ENCODE peak calls at places on chromosomes 3 and 15, in ten cellular contexts. V is upper lobe of left lung, O is sigmoid colon, W is transverse colon, C is K562, Z is HepG2, P is GM12878, L is SK-N-SH, S is stomach, E is H1. X is an unnamed sample.

GRCh38 chr3:193335031-193335430 is 43.5 kb downstream of the ATP13A5 start:
- DNase-seq in V (no peak), O (no peak), W (no peak), C (no peak), Z (no peak), P (no peak), L (no peak), S (no peak), E (no peak), X (no peak)

GRCh38 chr3:149449799-149450198 is 24.7 kb upstream of the TM4SF4 start:
- DNase-seq in V (peak), O (no peak), W (no peak), C (no peak), Z (no peak), P (no peak), L (no peak), S (no peak), E (no peak), X (peak)

GRCh38 chr15:100602822-100603393 is 519 bp downstream of the ASB7 start:
- DNase-seq in V (no peak), O (no peak), W (peak), C (peak), Z (peak), P (peak), L (peak), S (no peak), E (peak), X (no peak)

GRCh38 chr15:70451861-70452653 is 311.3 kb downstream of the UACA start:
- DNase-seq in V (peak), O (no peak), W (peak), C (peak), Z (no peak), P (no peak), L (no peak), S (peak), E (peak), X (no peak)

GRCh38 chr3:178084938-178085816 is 451.1 kb upstream of the KCNMB2 start:
- DNase-seq in V (peak), O (peak), W (peak), C (no peak), Z (peak), P (no peak), L (peak), S (peak), E (peak), X (peak)

GRCh38 chr3:151686257-151686656 is 47.5 kb upstream of the AADACL2 start:
- DNase-seq in V (no peak), O (no peak), W (no peak), C (peak), Z (no peak), P (no peak), L (no peak), S (no peak), E (no peak), X (no peak)

GRCh38 chr3:116181159-116181558 is 264.1 kb downstream of the LSAMP start:
- DNase-seq in V (no peak), O (no peak), W (no peak), C (no peak), Z (no peak), P (no peak), L (no peak), S (no peak), E (no peak), X (no peak)

GRCh38 chr15:68418611-68419161 is 13.3 kb downstream of the ITGA11 start:
- DNase-seq in V (no peak), O (no peak), W (peak), C (no peak), Z (no peak), P (no peak), L (no peak), S (peak), E (no peak), X (peak)

GRCh38 chr3:31960793-31961431 is 20.1 kb downstream of the OSBPL10 start:
- DNase-seq in V (no peak), O (no peak), W (no peak), C (no peak), Z (peak), P (no peak), L (no peak), S (no peak), E (peak), X (peak)

GRCh38 chr3:109137766-109138165 is 1.2 kb downstream of the C3orf85 start:
- DNase-seq in V (no peak), O (no peak), W (no peak), C (no peak), Z (no peak), P (no peak), L (no peak), S (no peak), E (no peak), X (no peak)

GRCh38 chr15:55033574-55033973 is 163.2 kb downstream of the RSL24D1 start:
- DNase-seq in V (no peak), O (no peak), W (no peak), C (no peak), Z (no peak), P (no peak), L (no peak), S (no peak), E (no peak), X (no peak)

GRCh38 chr15:67843092-67843501 is 3.3 kb upstream of the RNU6-1 start:
- DNase-seq in V (no peak), O (no peak), W (no peak), C (no peak), Z (peak), P (no peak), L (no peak), S (no peak), E (no peak), X (no peak)

GRCh38 chr15:75050283-75050682 is 26.9 kb downstream of the PPCDC start:
- DNase-seq in V (no peak), O (no peak), W (no peak), C (no peak), Z (no peak), P (no peak), L (no peak), S (no peak), E (no peak), X (no peak)

GRCh38 chr3:138861755-138862333 is 27.1 kb upstream of the PIK3CB start:
- DNase-seq in V (no peak), O (no peak), W (no peak), C (no peak), Z (no peak), P (no peak), L (no peak), S (no peak), E (peak), X (no peak)

GRCh38 chr15:100731259-100732156 is 129.1 kb downstream of the ASB7 start:
- DNase-seq in V (no peak), O (no peak), W (no peak), C (no peak), Z (no peak), P (no peak), L (peak), S (no peak), E (no peak), X (peak)

GRCh38 chr15:44726568-44727461 is 9.5 kb upstream of the TRIM69 start:
- DNase-seq in V (peak), O (peak), W (peak), C (peak), Z (peak), P (peak), L (no peak), S (peak), E (no peak), X (no peak)

GRCh38 chr3:43857361-43858051 is 166.8 kb downstream of the ABHD5 start:
- DNase-seq in V (no peak), O (no peak), W (no peak), C (no peak), Z (no peak), P (no peak), L (no peak), S (no peak), E (no peak), X (peak)

GRCh38 chr3:58531956-58532355 is 5.0 kb downstream of the ACOX2 start:
- DNase-seq in V (no peak), O (no peak), W (no peak), C (no peak), Z (no peak), P (no peak), L (no peak), S (no peak), E (no peak), X (no peak)

GRCh38 chr15:38564557-38565286 is at the start of gene RASGRP1:
- DNase-seq in V (peak), O (peak), W (peak), C (peak), Z (peak), P (no peak), L (peak), S (peak), E (peak), X (peak)

GRCh38 chr15:101393172-101393571 is 96.3 kb downstream of the PCSK6 start:
- DNase-seq in V (peak), O (no peak), W (no peak), C (no peak), Z (no peak), P (no peak), L (no peak), S (no peak), E (no peak), X (no peak)

GRCh38 chr15:58473720-58474119 is 41.9 kb downstream of the LIPC start:
- DNase-seq in V (no peak), O (no peak), W (no peak), C (no peak), Z (no peak), P (peak), L (no peak), S (no peak), E (no peak), X (no peak)

GRCh38 chr3:149247025-149247710 is 25.5 kb upstream of the CP start:
- DNase-seq in V (no peak), O (no peak), W (no peak), C (no peak), Z (no peak), P (no peak), L (no peak), S (no peak), E (no peak), X (no peak)

GRCh38 chr15:66047321-66048024 is 178.2 kb downstream of the RAB11A start:
- DNase-seq in V (no peak), O (no peak), W (no peak), C (no peak), Z (no peak), P (no peak), L (no peak), S (no peak), E (no peak), X (no peak)

GRCh38 chr3:136818191-136818850 is 605 bp upstream of the SLC35G2 start:
- DNase-seq in V (peak), O (peak), W (peak), C (peak), Z (peak), P (no peak), L (peak), S (peak), E (peak), X (no peak)

GRCh38 chr15:85646538-85647091 is 148.1 kb downstream of the KLHL25 start:
- DNase-seq in V (no peak), O (no peak), W (no peak), C (no peak), Z (no peak), P (no peak), L (peak), S (no peak), E (no peak), X (no peak)

GRCh38 chr3:124584552-124585391 is 145.5 kb upstream of the UMPS start:
- DNase-seq in V (peak), O (peak), W (peak), C (peak), Z (peak), P (no peak), L (peak), S (peak), E (peak), X (no peak)

GRCh38 chr3:45748068-45748467 is 48.3 kb downstream of the SLC6A20 start:
- DNase-seq in V (no peak), O (no peak), W (no peak), C (no peak), Z (no peak), P (no peak), L (no peak), S (no peak), E (no peak), X (no peak)

GRCh38 chr3:107599755-107600122 is 77.0 kb downstream of the BBX start:
- DNase-seq in V (no peak), O (no peak), W (no peak), C (no peak), Z (no peak), P (no peak), L (no peak), S (no peak), E (no peak), X (no peak)

GRCh38 chr15:41855121-41855941 is 16.7 kb downstream of the PLA2G4B start:
- DNase-seq in V (no peak), O (no peak), W (no peak), C (no peak), Z (no peak), P (no peak), L (no peak), S (no peak), E (no peak), X (no peak)

GRCh38 chr15:85141601-85142185 is 160.0 kb downstream of the PDE8A start:
- DNase-seq in V (no peak), O (no peak), W (no peak), C (no peak), Z (no peak), P (no peak), L (no peak), S (no peak), E (no peak), X (no peak)

GRCh38 chr15:78052545-78052944 is 25.0 kb downstream of the TBC1D2B start:
- DNase-seq in V (no peak), O (no peak), W (no peak), C (no peak), Z (no peak), P (no peak), L (no peak), S (no peak), E (no peak), X (no peak)

GRCh38 chr3:104819333-104819732 is 547.4 kb upstream of the ALCAM start:
- DNase-seq in V (no peak), O (no peak), W (no peak), C (no peak), Z (no peak), P (no peak), L (no peak), S (no peak), E (no peak), X (no peak)

GRCh38 chr3:149646181-149646766 is 11.6 kb downstream of the WWTR1 start:
- DNase-seq in V (no peak), O (no peak), W (no peak), C (no peak), Z (no peak), P (no peak), L (no peak), S (no peak), E (no peak), X (no peak)

GRCh38 chr3:73086071-73086494 is 24.6 kb downstream of the EBLN2 start:
- DNase-seq in V (peak), O (no peak), W (peak), C (peak), Z (peak), P (no peak), L (peak), S (peak), E (peak), X (no peak)

DNA sequence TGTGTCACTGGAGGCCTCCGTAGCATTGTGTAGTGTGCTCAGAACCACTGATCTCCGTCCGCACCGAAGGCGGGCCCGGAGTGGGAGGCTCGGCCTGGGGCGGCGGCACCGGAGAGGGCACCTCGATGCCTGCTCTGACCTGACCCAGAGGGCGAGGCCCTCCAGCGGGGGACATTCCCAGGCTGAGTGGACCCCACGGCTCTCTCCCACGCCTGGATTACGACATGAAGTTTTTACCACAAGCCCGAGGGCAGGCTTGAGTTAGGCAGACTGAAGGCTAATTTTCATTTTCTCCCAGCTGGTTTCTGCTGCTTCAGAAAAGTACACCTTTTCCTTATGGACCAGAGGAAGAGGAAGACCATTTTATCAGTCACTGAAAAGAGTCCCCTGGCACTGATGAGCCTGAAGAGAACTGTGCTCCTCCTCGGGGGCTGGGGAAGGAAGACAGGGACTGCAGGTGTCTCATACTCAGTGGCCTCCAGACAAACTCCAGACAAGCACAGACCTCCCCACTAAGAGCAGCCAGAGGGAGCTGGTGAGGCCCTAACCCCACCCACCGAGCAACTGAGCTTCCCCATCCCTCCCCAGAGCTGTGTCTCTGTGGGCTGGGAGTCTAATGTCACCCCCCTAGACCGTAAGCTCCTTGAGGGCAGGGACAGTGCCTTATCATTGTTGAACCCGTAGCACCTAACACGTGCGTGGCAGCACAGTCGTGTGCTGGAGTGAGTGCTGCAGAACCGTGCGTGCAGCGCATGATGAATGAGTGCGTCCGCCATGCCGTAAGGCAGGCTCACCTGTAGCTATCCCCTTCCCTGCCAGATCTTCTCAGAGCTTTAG is 74.5 kb upstream of the BLM start:
- DNase-seq in V (no peak), O (no peak), W (no peak), C (no peak), Z (no peak), P (no peak), L (no peak), S (no peak), E (no peak), X (no peak)
- TF ChIP-seq CTCF in V (no peak), O (no peak), W (no peak), C (no peak), Z (peak), P (no peak), L (no peak), S (no peak), E (peak), X (no peak)

GRCh38 chr3:126516936-126517290 is 660 bp downstream of the UROC1 start:
- DNase-seq in V (no peak), O (peak), W (no peak), C (no peak), Z (no peak), P (no peak), L (no peak), S (no peak), E (no peak), X (no peak)
- TF ChIP-seq EP300 in V (no peak), O (no peak), W (no peak), C (no peak), Z (no peak), P (no peak), L (no peak), S (no peak), E (no peak), X (no peak)

DNA sequence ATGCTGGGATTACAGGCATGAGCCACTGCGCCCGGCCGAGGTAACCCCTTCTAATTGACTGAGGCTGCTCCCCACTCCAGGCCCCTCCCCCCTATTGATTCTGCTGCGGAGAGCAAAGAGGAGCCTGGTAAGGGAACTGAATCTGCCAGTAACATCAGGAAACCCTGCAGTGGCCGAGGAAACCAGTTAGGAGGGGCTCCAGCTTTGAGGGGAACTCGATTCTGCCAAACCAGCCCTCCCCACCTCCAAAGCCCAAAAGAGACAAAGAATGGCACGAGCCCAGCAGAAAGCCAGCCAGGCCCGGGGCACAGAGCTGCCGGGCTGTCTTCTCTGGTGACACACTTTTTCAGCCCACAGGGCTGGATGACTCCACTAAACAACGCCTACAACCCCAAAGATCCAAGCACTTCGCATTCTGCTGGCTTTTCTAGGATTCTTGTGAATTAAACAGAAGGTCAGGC is 15.0 kb upstream of the ACAD9 start:
- DNase-seq in V (no peak), O (no peak), W (no peak), C (no peak), Z (no peak), P (no peak), L (no peak), S (no peak), E (no peak), X (no peak)
- TF ChIP-seq POLR2AphosphoS5 in V (no peak), O (no peak), W (no peak), C (no peak), Z (no peak), P (no peak), L (no peak), S (no peak), E (no peak), X (no peak)

GRCh38 chr3:33883538-33884203 is 85.2 kb downstream of the PDCD6IP start:
- DNase-seq in V (no peak), O (no peak), W (no peak), C (peak), Z (peak), P (no peak), L (peak), S (no peak), E (no peak), X (no peak)

GRCh38 chr3:33886015-33886414 is 87.6 kb downstream of the PDCD6IP start:
- DNase-seq in V (no peak), O (no peak), W (no peak), C (no peak), Z (no peak), P (no peak), L (no peak), S (no peak), E (no peak), X (no peak)

GRCh38 chr3:33885496-33885895 is 87.1 kb downstream of the PDCD6IP start:
- DNase-seq in V (no peak), O (no peak), W (no peak), C (no peak), Z (no peak), P (no peak), L (no peak), S (no peak), E (no peak), X (no peak)

GRCh38 chr3:33884701-33885100 is 86.3 kb downstream of the PDCD6IP start:
- DNase-seq in V (no peak), O (no peak), W (no peak), C (no peak), Z (no peak), P (no peak), L (no peak), S (no peak), E (no peak), X (no peak)

DNA sequence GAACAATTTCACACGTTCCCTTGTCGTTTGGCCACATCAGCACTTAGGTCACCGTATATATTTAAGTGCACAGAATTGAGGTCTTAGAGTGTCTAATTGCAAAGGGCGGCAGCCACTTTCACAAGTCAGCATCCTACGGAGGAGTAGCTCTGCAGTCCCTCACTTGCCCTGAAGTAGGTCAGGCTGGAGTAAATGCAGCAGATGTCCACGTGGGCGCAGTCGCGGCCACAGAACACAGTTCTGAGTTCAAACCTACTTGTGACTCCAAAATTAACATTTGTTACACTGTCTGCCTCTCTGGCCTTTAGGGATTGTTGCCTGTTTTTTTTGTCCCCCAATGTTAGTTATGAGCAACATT is 85.8 kb downstream of the PDCD6IP start:
- DNase-seq in V (no peak), O (no peak), W (no peak), C (peak), Z (peak), P (no peak), L (no peak), S (no peak), E (no peak), X (no peak)
- TF ChIP-seq CTCF in V (no peak), O (no peak), W (peak), C (peak), Z (peak), P (peak), L (no peak), S (no peak), E (peak), X (peak)

DNA sequence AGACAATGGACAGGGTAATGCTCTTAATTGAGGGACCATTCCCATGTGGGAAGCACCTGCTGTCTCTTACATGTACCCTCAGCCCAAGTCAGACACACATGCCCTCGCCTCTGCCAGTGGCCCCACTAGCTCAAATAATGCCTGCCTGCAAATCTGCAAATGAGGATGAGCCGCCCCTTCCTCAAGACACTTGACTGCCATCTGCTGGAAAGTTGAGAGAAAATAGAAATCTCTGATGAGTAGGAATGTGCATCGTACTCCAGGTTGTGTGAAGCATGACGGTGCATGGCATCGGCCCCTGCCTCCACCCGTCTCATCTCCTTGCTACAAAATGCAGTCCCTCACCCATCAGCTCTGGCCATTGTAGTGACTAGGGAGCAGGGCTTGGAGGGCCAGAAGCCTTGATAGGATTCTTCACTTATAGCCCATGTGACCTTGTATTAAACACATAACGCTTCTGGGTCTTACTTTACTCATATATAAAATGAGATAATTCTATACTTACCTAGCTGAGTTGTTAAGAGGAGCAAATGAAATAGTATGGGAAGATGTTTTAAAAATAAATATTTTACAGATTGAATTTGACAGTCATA is 6.3 kb upstream of the SCN5A start:
- DNase-seq in V (no peak), O (peak), W (no peak), C (peak), Z (peak), P (no peak), L (peak), S (no peak), E (no peak), X (peak)
- TF ChIP-seq EP300 in V (no peak), O (no peak), W (no peak), C (no peak), Z (no peak), P (no peak), L (no peak), S (no peak), E (no peak), X (no peak)

X was measured in esophagus muscularis mucosa.